ENCODE peak calls at places on chromosomes 7 and 10, in ten cellular contexts. A, V, Y, O, U, H, S, J, R and E are unnamed samples.

GRCh38 chr7:94129443-94130140 is 125.4 kb upstream of the BET1 start:
- DNase-seq in A (no peak), V (no peak), Y (no peak), O (no peak), U (peak), H (no peak), S (peak), J (peak), R (no peak), E (no peak)

GRCh38 chr7:101109368-101109767 is 17.5 kb upstream of the SERPINE1 start:
- DNase-seq in A (no peak), V (no peak), Y (no peak), O (no peak), U (no peak), H (no peak), S (no peak), J (no peak), R (no peak), E (no peak)

GRCh38 chr7:50022991-50023390 is 70.1 kb downstream of the ZPBP start:
- DNase-seq in A (no peak), V (no peak), Y (no peak), O (no peak), U (no peak), H (no peak), S (no peak), J (no peak), R (no peak), E (no peak)

GRCh38 chr10:49139000-49139865 is 5.4 kb upstream of the FAM170B start:
- DNase-seq in A (no peak), V (no peak), Y (no peak), O (no peak), U (peak), H (peak), S (no peak), J (peak), R (no peak), E (peak)

GRCh38 chr7:133910761-133911160 is 216.4 kb upstream of the LRGUK start:
- DNase-seq in A (no peak), V (no peak), Y (no peak), O (no peak), U (no peak), H (no peak), S (no peak), J (no peak), R (no peak), E (no peak)

GRCh38 chr7:149838992-149839408 is 825 bp downstream of the ZNF862 start:
- DNase-seq in A (no peak), V (no peak), Y (no peak), O (peak), U (peak), H (no peak), S (peak), J (peak), R (no peak), E (no peak)

GRCh38 chr10:58896229-58896628 is 280.2 kb upstream of the PHYHIPL start:
- DNase-seq in A (no peak), V (no peak), Y (no peak), O (no peak), U (no peak), H (no peak), S (no peak), J (no peak), R (no peak), E (no peak)

GRCh38 chr7:149223746-149224145 is 15.7 kb upstream of the ZNF212 start:
- DNase-seq in A (no peak), V (no peak), Y (no peak), O (no peak), U (no peak), H (no peak), S (no peak), J (no peak), R (no peak), E (no peak)

GRCh38 chr10:89092439-89092838 is 101.8 kb downstream of the FAS start:
- DNase-seq in A (no peak), V (no peak), Y (no peak), O (no peak), U (no peak), H (no peak), S (no peak), J (no peak), R (no peak), E (no peak)

GRCh38 chr7:923108-924041 is 31.1 kb downstream of the ADAP1 start:
- DNase-seq in A (no peak), V (peak), Y (peak), O (peak), U (peak), H (peak), S (no peak), J (peak), R (peak), E (peak)

GRCh38 chr7:131231381-131232220 is 96.1 kb upstream of the MKLN1 start:
- DNase-seq in A (no peak), V (no peak), Y (no peak), O (peak), U (peak), H (peak), S (no peak), J (no peak), R (no peak), E (peak)

GRCh38 chr7:28430626-28431025 is 18.3 kb downstream of the CREB5 start:
- DNase-seq in A (no peak), V (no peak), Y (no peak), O (no peak), U (no peak), H (no peak), S (no peak), J (no peak), R (no peak), E (no peak)

GRCh38 chr10:97399843-97400545 is 1.1 kb downstream of the RRP12 start:
- DNase-seq in A (no peak), V (peak), Y (no peak), O (peak), U (peak), H (no peak), S (peak), J (peak), R (no peak), E (no peak)

GRCh38 chr10:14450041-14450491 is 119.3 kb upstream of the FRMD4A start:
- DNase-seq in A (no peak), V (peak), Y (no peak), O (peak), U (peak), H (no peak), S (peak), J (no peak), R (no peak), E (no peak)

GRCh38 chr10:65570143-65571010 is 1355.5 kb upstream of the LRRTM3 start:
- DNase-seq in A (peak), V (peak), Y (peak), O (peak), U (peak), H (no peak), S (peak), J (peak), R (peak), E (no peak)

GRCh38 chr7:101555921-101556275 is 73.2 kb downstream of the MYL10 start:
- DNase-seq in A (no peak), V (no peak), Y (peak), O (no peak), U (no peak), H (peak), S (no peak), J (no peak), R (no peak), E (peak)

GRCh38 chr7:158407581-158408331 is 179.9 kb downstream of the PTPRN2 start:
- DNase-seq in A (no peak), V (no peak), Y (peak), O (no peak), U (peak), H (no peak), S (peak), J (peak), R (no peak), E (no peak)

GRCh38 chr7:151351967-151352366 is 10.4 kb downstream of the NUB1 start:
- DNase-seq in A (peak), V (no peak), Y (no peak), O (no peak), U (no peak), H (peak), S (no peak), J (no peak), R (no peak), E (peak)

GRCh38 chr10:29555091-29555745 is 79.6 kb downstream of the SVIL start:
- DNase-seq in A (no peak), V (no peak), Y (no peak), O (no peak), U (no peak), H (no peak), S (peak), J (peak), R (no peak), E (no peak)

GRCh38 chr10:86450806-86451603 is 70.6 kb downstream of the WAPL start:
- DNase-seq in A (no peak), V (no peak), Y (no peak), O (no peak), U (no peak), H (no peak), S (no peak), J (no peak), R (no peak), E (no peak)

GRCh38 chr10:93993782-93994668 is at the start of gene PLCE1:
- DNase-seq in A (peak), V (peak), Y (peak), O (peak), U (peak), H (peak), S (no peak), J (peak), R (peak), E (peak)

GRCh38 chr10:123967626-123968243 is 76.1 kb upstream of the CPXM2 start:
- DNase-seq in A (peak), V (peak), Y (peak), O (peak), U (peak), H (peak), S (peak), J (peak), R (peak), E (peak)

GRCh38 chr7:19404912-19405329 is 259.7 kb upstream of the FERD3L start:
- DNase-seq in A (no peak), V (no peak), Y (no peak), O (no peak), U (peak), H (no peak), S (peak), J (peak), R (no peak), E (no peak)

GRCh38 chr10:33265621-33266020 is 68.8 kb downstream of the NRP1 start:
- DNase-seq in A (no peak), V (no peak), Y (no peak), O (no peak), U (no peak), H (no peak), S (no peak), J (no peak), R (no peak), E (no peak)

GRCh38 chr10:23968296-23968695 is 240.6 kb upstream of the KIAA1217 start:
- DNase-seq in A (no peak), V (no peak), Y (no peak), O (no peak), U (no peak), H (no peak), S (no peak), J (no peak), R (no peak), E (no peak)

GRCh38 chr10:98885380-98885779 is 350.3 kb downstream of the HPSE2 start:
- DNase-seq in A (no peak), V (no peak), Y (no peak), O (no peak), U (no peak), H (no peak), S (peak), J (no peak), R (no peak), E (no peak)

GRCh38 chr10:112811741-112812551 is 138.1 kb upstream of the TCF7L2 start:
- DNase-seq in A (no peak), V (no peak), Y (peak), O (no peak), U (peak), H (no peak), S (peak), J (peak), R (no peak), E (no peak)

GRCh38 chr7:51269321-51269720 is 47.3 kb downstream of the COBL start:
- DNase-seq in A (no peak), V (no peak), Y (no peak), O (no peak), U (no peak), H (no peak), S (no peak), J (no peak), R (no peak), E (no peak)

GRCh38 chr7:143484059-143484458 is 6.4 kb downstream of the TAS2R41 start:
- DNase-seq in A (no peak), V (no peak), Y (no peak), O (no peak), U (peak), H (no peak), S (no peak), J (no peak), R (no peak), E (no peak)

GRCh38 chr10:77628906-77629730 is 8.5 kb downstream of the KCNMA1 start:
- DNase-seq in A (no peak), V (no peak), Y (no peak), O (no peak), U (no peak), H (no peak), S (peak), J (peak), R (no peak), E (no peak)

GRCh38 chr10:67818323-67818722 is 19.7 kb downstream of the DNAJC12 start:
- DNase-seq in A (no peak), V (no peak), Y (no peak), O (no peak), U (no peak), H (no peak), S (peak), J (peak), R (no peak), E (no peak)

GRCh38 chr7:150857276-150858055 is 5.1 kb downstream of the AOC1 start:
- DNase-seq in A (no peak), V (no peak), Y (no peak), O (no peak), U (no peak), H (no peak), S (no peak), J (no peak), R (no peak), E (no peak)

GRCh38 chr10:132138133-132138532 is 48.6 kb upstream of the DPYSL4 start:
- DNase-seq in A (no peak), V (no peak), Y (peak), O (no peak), U (no peak), H (no peak), S (no peak), J (no peak), R (no peak), E (no peak)

GRCh38 chr7:22561356-22561755 is 61.4 kb upstream of the STEAP1B start:
- DNase-seq in A (peak), V (peak), Y (peak), O (peak), U (peak), H (no peak), S (peak), J (peak), R (no peak), E (no peak)

GRCh38 chr7:5773661-5774086 is 7.8 kb downstream of the RNF216 start:
- DNase-seq in A (no peak), V (no peak), Y (no peak), O (no peak), U (peak), H (no peak), S (peak), J (peak), R (no peak), E (no peak)

GRCh38 chr7:128115821-128116723 is 84.8 kb upstream of the LRRC4 start:
- DNase-seq in A (no peak), V (no peak), Y (no peak), O (no peak), U (no peak), H (no peak), S (no peak), J (no peak), R (no peak), E (no peak)

GRCh38 chr7:26179826-26180497 is 20.6 kb downstream of the HNRNPA2B1 start:
- DNase-seq in A (no peak), V (no peak), Y (no peak), O (no peak), U (no peak), H (no peak), S (no peak), J (no peak), R (no peak), E (no peak)

GRCh38 chr7:142228681-142229080 is 29.2 kb downstream of the PRSS58 start:
- DNase-seq in A (no peak), V (no peak), Y (no peak), O (no peak), U (no peak), H (no peak), S (no peak), J (no peak), R (no peak), E (no peak)

DNA sequence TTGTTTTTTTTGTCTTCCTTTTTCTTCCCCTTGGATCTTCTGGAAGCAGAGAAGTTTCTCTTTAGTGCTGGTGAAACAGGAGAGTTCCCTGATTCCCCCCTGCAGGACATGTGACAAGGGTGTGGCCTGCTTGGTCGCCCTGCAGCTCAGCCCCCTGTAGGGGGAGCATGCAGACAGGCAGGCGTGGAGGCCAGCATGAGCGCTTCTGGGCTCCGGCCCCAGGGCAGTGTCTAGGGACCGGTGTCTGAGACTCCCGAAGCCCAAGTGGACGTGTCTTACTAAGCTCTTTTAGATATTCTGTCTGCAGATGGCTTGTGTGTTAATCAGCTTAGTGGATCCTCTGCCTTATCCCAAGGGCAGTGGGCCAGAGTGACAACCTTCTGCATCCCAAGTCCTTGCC is 26.1 kb downstream of the PRSS58 start:
- DNase-seq in A (peak), V (no peak), Y (no peak), O (no peak), U (no peak), H (no peak), S (no peak), J (peak), R (peak), E (peak)
- TF ChIP-seq CTCF in A (no peak), V (no peak), Y (no peak), O (no peak), U (no peak), H (no peak), S (no peak), J (no peak), R (peak), E (no peak)

DNA sequence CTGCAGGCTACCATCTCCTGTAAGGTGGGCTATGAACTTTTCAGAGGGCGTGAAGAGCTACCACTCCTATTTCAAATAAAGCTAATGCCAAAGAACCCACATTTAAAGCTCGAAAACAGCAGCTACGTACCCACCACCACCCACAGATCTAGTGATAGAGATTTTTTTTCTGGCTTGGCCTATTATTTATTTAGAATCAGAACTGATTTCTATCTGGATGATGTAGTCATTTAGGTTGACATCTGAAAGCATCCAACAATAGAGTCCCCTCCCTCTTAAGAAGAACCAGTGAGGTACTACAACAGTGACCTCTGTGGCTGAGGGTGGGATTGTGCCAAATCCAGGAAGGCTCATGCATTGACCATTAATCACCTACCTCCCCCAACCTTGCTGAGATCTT is 113.8 kb upstream of the ADO start:
- DNase-seq in A (no peak), V (no peak), Y (no peak), O (no peak), U (no peak), H (no peak), S (no peak), J (peak), R (no peak), E (no peak)
- TF ChIP-seq CTCF in A (no peak), V (no peak), Y (no peak), O (no peak), U (no peak), H (no peak), S (no peak), J (peak), R (no peak), E (no peak)

GRCh38 chr7:135232087-135232486 is 1.6 kb upstream of the STRA8 start:
- DNase-seq in A (no peak), V (no peak), Y (no peak), O (no peak), U (no peak), H (no peak), S (no peak), J (no peak), R (no peak), E (no peak)

GRCh38 chr7:135233570-135233969 is at the start of gene STRA8:
- DNase-seq in A (no peak), V (no peak), Y (no peak), O (no peak), U (no peak), H (no peak), S (no peak), J (no peak), R (no peak), E (no peak)

GRCh38 chr7:135234727-135235126 is 1.1 kb downstream of the STRA8 start:
- DNase-seq in A (no peak), V (no peak), Y (no peak), O (no peak), U (no peak), H (no peak), S (no peak), J (no peak), R (no peak), E (no peak)

GRCh38 chr7:135231686-135232085 is 2.0 kb upstream of the STRA8 start:
- DNase-seq in A (no peak), V (no peak), Y (no peak), O (no peak), U (no peak), H (no peak), S (no peak), J (no peak), R (no peak), E (no peak)

GRCh38 chr7:135232720-135233119 is 918 bp upstream of the STRA8 start:
- DNase-seq in A (no peak), V (no peak), Y (no peak), O (no peak), U (no peak), H (peak), S (no peak), J (no peak), R (no peak), E (no peak)
- TF ChIP-seq CTCF in A (no peak), V (no peak), Y (no peak), O (no peak), U (no peak), H (no peak), S (no peak), J (peak), R (peak), E (no peak)

GRCh38 chr10:11104772-11105675 is 87.4 kb downstream of the CELF2 start:
- DNase-seq in A (no peak), V (no peak), Y (no peak), O (no peak), U (no peak), H (no peak), S (no peak), J (no peak), R (no peak), E (peak)
- TF ChIP-seq CTCF in A (no peak), V (no peak), Y (no peak), O (no peak), U (no peak), H (peak), S (no peak), J (no peak), R (no peak), E (peak)